ENCODE peak calls at places on chromosomes 7 and 10, in six cellular contexts. One of them, this sample, is unnamed.

GRCh38 chr10:86685893-86686632 is 17.8 kb downstream of the LDB3 start:
- DNase-seq in left cardiac atrium: no peak
- DNase-seq in NCI-H1105 treated with DMSO at 0.1 percent for 48 hours: no peak
- DNase-seq in fibroblast of mammary gland: no peak
- DNase-seq in Caco-2: no peak
- DNase-seq in OCI-LY7: no peak
- DNase-seq in this sample: no peak

GRCh38 chr7:41238851-41239331 is 464.0 kb downstream of the INHBA start:
- DNase-seq in NCI-H1105 treated with DMSO at 0.1 percent for 48 hours: no peak
- DNase-seq in left cardiac atrium: no peak
- DNase-seq in OCI-LY7: no peak
- DNase-seq in fibroblast of mammary gland: peak
- DNase-seq in Caco-2: no peak
- DNase-seq in this sample: peak

GRCh38 chr7:36154255-36155212 is 1.5 kb downstream of the EEPD1 start:
- DNase-seq in Caco-2: no peak
- DNase-seq in NCI-H1105 treated with DMSO at 0.1 percent for 48 hours: no peak
- DNase-seq in left cardiac atrium: no peak
- DNase-seq in fibroblast of mammary gland: no peak
- DNase-seq in OCI-LY7: no peak
- DNase-seq in this sample: no peak

GRCh38 chr7:123682690-123683089 is 27.0 kb downstream of the LMOD2 start:
- DNase-seq in Caco-2: no peak
- DNase-seq in fibroblast of mammary gland: peak
- DNase-seq in NCI-H1105 treated with DMSO at 0.1 percent for 48 hours: peak
- DNase-seq in OCI-LY7: peak
- DNase-seq in left cardiac atrium: no peak
- DNase-seq in this sample: peak

GRCh38 chr10:17387861-17388503 is 66.4 kb downstream of the ST8SIA6 start:
- DNase-seq in Caco-2: peak
- DNase-seq in left cardiac atrium: no peak
- DNase-seq in fibroblast of mammary gland: no peak
- DNase-seq in OCI-LY7: no peak
- DNase-seq in NCI-H1105 treated with DMSO at 0.1 percent for 48 hours: peak
- DNase-seq in this sample: peak

GRCh38 chr10:47457528-47457820 is 26.4 kb downstream of the ANXA8 start:
- DNase-seq in NCI-H1105 treated with DMSO at 0.1 percent for 48 hours: no peak
- DNase-seq in Caco-2: no peak
- DNase-seq in fibroblast of mammary gland: no peak
- DNase-seq in left cardiac atrium: no peak
- DNase-seq in OCI-LY7: no peak
- DNase-seq in this sample: no peak

GRCh38 chr10:604716-605631 is 84.5 kb downstream of the DIP2C start:
- DNase-seq in Caco-2: no peak
- DNase-seq in NCI-H1105 treated with DMSO at 0.1 percent for 48 hours: no peak
- DNase-seq in OCI-LY7: no peak
- DNase-seq in left cardiac atrium: peak
- DNase-seq in fibroblast of mammary gland: no peak
- DNase-seq in this sample: no peak

GRCh38 chr10:44032216-44032615 is 352.7 kb downstream of the CXCL12 start:
- DNase-seq in OCI-LY7: no peak
- DNase-seq in NCI-H1105 treated with DMSO at 0.1 percent for 48 hours: no peak
- DNase-seq in Caco-2: no peak
- DNase-seq in left cardiac atrium: no peak
- DNase-seq in fibroblast of mammary gland: peak
- DNase-seq in this sample: no peak

GRCh38 chr10:123402021-123402420 is 247.8 kb downstream of the BUB3 start:
- DNase-seq in OCI-LY7: peak
- DNase-seq in left cardiac atrium: no peak
- DNase-seq in Caco-2: no peak
- DNase-seq in fibroblast of mammary gland: no peak
- DNase-seq in NCI-H1105 treated with DMSO at 0.1 percent for 48 hours: no peak
- DNase-seq in this sample: no peak